ENCODE peak calls at places on chromosomes 16 and 17, in nine cellular contexts. L, Q, T, H, B, K, D, O and R are unnamed samples.

GRCh38 chr17:6097005-6097279 is 26.8 kb downstream of the WSCD1 start:
- DNase-seq in Q (no peak), H (no peak), T (no peak), K (no peak), D (no peak), L (no peak), B (no peak), O (no peak), R (no peak)

GRCh38 chr17:20961551-20961950 is 81.3 kb downstream of the USP22 start:
- DNase-seq in T (no peak), O (no peak), D (peak), H (no peak), Q (peak), K (no peak), B (no peak), L (no peak), R (no peak)

GRCh38 chr17:50893183-50893993 is 27.2 kb upstream of the TOB1 start:
- DNase-seq in Q (peak), O (no peak), B (peak), T (no peak), K (no peak), D (peak), L (no peak), H (no peak), R (no peak)

GRCh38 chr17:59492091-59492451 is 73.3 kb upstream of the DHX40 start:
- DNase-seq in Q (no peak), B (no peak), L (no peak), O (no peak), T (no peak), K (no peak), H (no peak), D (no peak), R (no peak)

GRCh38 chr17:17514361-17514992 is 18.3 kb upstream of the RASD1 start:
- DNase-seq in Q (no peak), T (no peak), L (no peak), K (no peak), B (no peak), D (no peak), O (no peak), H (no peak), R (no peak)

GRCh38 chr16:85984947-85985451 is 86.0 kb downstream of the IRF8 start:
- DNase-seq in H (no peak), O (no peak), D (no peak), Q (no peak), K (no peak), B (no peak), T (no peak), L (no peak), R (no peak)

GRCh38 chr16:46830902-46831647 is at the start of gene C16orf87:
- DNase-seq in K (peak), H (peak), D (peak), O (peak), T (peak), B (peak), L (peak), Q (peak), R (peak)

GRCh38 chr17:3976675-3977171 is 12.5 kb upstream of the ATP2A3 start:
- DNase-seq in B (no peak), L (no peak), O (no peak), K (no peak), Q (no peak), H (no peak), T (peak), D (no peak), R (no peak)

GRCh38 chr16:22705799-22706198 is 108.2 kb upstream of the HS3ST2 start:
- DNase-seq in O (no peak), D (no peak), L (no peak), B (no peak), T (no peak), K (no peak), Q (no peak), H (no peak), R (no peak)

GRCh38 chr17:82883461-82884031 is 43.7 kb upstream of the ZNF750 start:
- DNase-seq in Q (no peak), K (no peak), T (no peak), B (no peak), O (no peak), H (no peak), D (no peak), L (no peak), R (no peak)

GRCh38 chr17:47223460-47223859 is 14.3 kb downstream of the MYL4 start:
- DNase-seq in T (no peak), O (no peak), D (no peak), B (no peak), Q (no peak), K (no peak), L (no peak), H (no peak), R (no peak)

GRCh38 chr16:86534779-86535605 is 20.0 kb downstream of the MTHFSD start:
- DNase-seq in D (no peak), L (no peak), B (no peak), T (no peak), O (no peak), K (no peak), H (no peak), Q (no peak), R (no peak)

GRCh38 chr17:61403846-61404701 is 4.4 kb downstream of the TBX2 start:
- DNase-seq in D (peak), O (no peak), Q (peak), B (no peak), H (no peak), L (no peak), K (no peak), T (no peak), R (no peak)

GRCh38 chr16:72042157-72042660 is 12.1 kb upstream of the HP start:
- DNase-seq in D (no peak), K (peak), H (no peak), B (no peak), Q (no peak), O (no peak), L (no peak), T (no peak), R (no peak)

GRCh38 chr17:42920922-42921321 is 20.3 kb downstream of the G6PC1 start:
- DNase-seq in B (no peak), D (no peak), L (no peak), K (no peak), O (no peak), Q (no peak), T (no peak), H (no peak), R (no peak)

GRCh38 chr16:75053791-75054555 is 55.1 kb downstream of the ZNRF1 start:
- DNase-seq in B (no peak), K (no peak), H (peak), D (no peak), T (peak), L (no peak), Q (no peak), O (no peak), R (no peak)

GRCh38 chr17:82008258-82008940 is 14.3 kb downstream of the CENPX start:
- DNase-seq in K (no peak), B (no peak), T (no peak), D (no peak), O (no peak), Q (no peak), L (no peak), H (no peak), R (no peak)

GRCh38 chr16:81259916-81260315 is 21.4 kb downstream of the BCO1 start:
- DNase-seq in L (no peak), H (no peak), D (no peak), T (no peak), K (no peak), Q (no peak), B (no peak), O (no peak), R (no peak)

GRCh38 chr16:50297301-50298074 is 31.1 kb downstream of the ADCY7 start:
- DNase-seq in D (no peak), L (no peak), H (no peak), K (peak), O (no peak), Q (no peak), T (no peak), B (no peak), R (no peak)

GRCh38 chr16:48133455-48134226 is 22.2 kb downstream of the ABCC12 start:
- DNase-seq in H (no peak), Q (no peak), T (no peak), O (no peak), D (no peak), B (no peak), K (no peak), L (no peak), R (no peak)

GRCh38 chr16:84874004-84874435 is 54.2 kb downstream of the CRISPLD2 start:
- DNase-seq in O (no peak), B (no peak), H (no peak), D (no peak), L (no peak), Q (no peak), K (no peak), T (no peak), R (no peak)

GRCh38 chr17:82520041-82520910 is 744 bp downstream of the FOXK2 start:
- DNase-seq in L (peak), O (peak), K (peak), Q (no peak), H (no peak), T (peak), B (peak), D (no peak), R (no peak)

GRCh38 chr16:66740533-66740932 is 10.9 kb downstream of the DYNC1LI2 start:
- DNase-seq in H (no peak), D (no peak), O (no peak), L (no peak), T (no peak), B (no peak), Q (peak), K (no peak), R (no peak)

GRCh38 chr16:56869513-56870270 is 4.7 kb downstream of the SLC12A3 start:
- DNase-seq in D (no peak), H (no peak), B (no peak), O (peak), T (no peak), Q (no peak), K (no peak), L (no peak), R (no peak)

GRCh38 chr17:82399601-82400101 is 18.5 kb upstream of the HEXD start:
- DNase-seq in L (no peak), D (no peak), Q (no peak), H (no peak), T (no peak), B (no peak), K (no peak), O (no peak), R (no peak)

GRCh38 chr17:82875418-82875856 is 35.6 kb upstream of the ZNF750 start:
- DNase-seq in O (peak), K (no peak), H (no peak), Q (peak), D (peak), B (no peak), L (no peak), T (no peak), R (peak)

GRCh38 chr16:54974391-54974790 is 43.7 kb downstream of the IRX5 start:
- DNase-seq in L (no peak), Q (no peak), K (no peak), D (no peak), H (no peak), O (no peak), T (no peak), B (peak), R (no peak)

GRCh38 chr16:16182918-16183317 is 40.4 kb downstream of the ABCC6 start:
- DNase-seq in D (no peak), Q (no peak), O (no peak), L (no peak), K (no peak), B (no peak), T (no peak), H (no peak), R (no peak)

GRCh38 chr17:40596261-40596919 is 31.1 kb upstream of the CCR7 start:
- DNase-seq in H (no peak), D (no peak), O (no peak), K (no peak), T (no peak), B (no peak), Q (peak), L (no peak), R (no peak)

GRCh38 chr17:62617894-62618472 is 9.5 kb upstream of the MRC2 start:
- DNase-seq in L (no peak), T (no peak), H (no peak), Q (peak), K (peak), D (no peak), O (no peak), B (no peak), R (no peak)

GRCh38 chr16:15760129-15760528 is 96.7 kb downstream of the MYH11 start:
- DNase-seq in D (no peak), L (no peak), H (no peak), T (no peak), Q (no peak), O (no peak), K (no peak), B (no peak), R (no peak)

GRCh38 chr16:84876873-84877606 is 57.3 kb downstream of the CRISPLD2 start:
- DNase-seq in H (no peak), K (no peak), L (no peak), B (no peak), T (no peak), Q (no peak), D (no peak), O (no peak), R (no peak)

GRCh38 chr16:14284930-14285541 is 213.9 kb downstream of the MRTFB start:
- DNase-seq in T (no peak), L (no peak), K (peak), B (no peak), O (peak), Q (peak), H (no peak), D (peak), R (no peak)

GRCh38 chr16:83390759-83391158 is 417.0 kb upstream of the HSBP1 start:
- DNase-seq in D (no peak), B (no peak), K (peak), L (no peak), H (no peak), T (no peak), Q (no peak), O (no peak), R (no peak)

GRCh38 chr17:50060951-50061712 is 5.2 kb downstream of the ITGA3 start:
- DNase-seq in O (no peak), L (no peak), T (peak), H (no peak), D (peak), K (peak), B (no peak), Q (peak), R (no peak)

GRCh38 chr16:29806096-29806579 is at the start of gene MAZ:
- DNase-seq in K (no peak), T (no peak), Q (peak), O (no peak), B (peak), D (peak), L (peak), H (no peak), R (no peak)

GRCh38 chr17:10622610-10623485 is 34.3 kb downstream of the MYH3 start:
- DNase-seq in T (no peak), K (no peak), L (no peak), H (no peak), O (no peak), Q (peak), D (peak), B (no peak), R (no peak)

DNA sequence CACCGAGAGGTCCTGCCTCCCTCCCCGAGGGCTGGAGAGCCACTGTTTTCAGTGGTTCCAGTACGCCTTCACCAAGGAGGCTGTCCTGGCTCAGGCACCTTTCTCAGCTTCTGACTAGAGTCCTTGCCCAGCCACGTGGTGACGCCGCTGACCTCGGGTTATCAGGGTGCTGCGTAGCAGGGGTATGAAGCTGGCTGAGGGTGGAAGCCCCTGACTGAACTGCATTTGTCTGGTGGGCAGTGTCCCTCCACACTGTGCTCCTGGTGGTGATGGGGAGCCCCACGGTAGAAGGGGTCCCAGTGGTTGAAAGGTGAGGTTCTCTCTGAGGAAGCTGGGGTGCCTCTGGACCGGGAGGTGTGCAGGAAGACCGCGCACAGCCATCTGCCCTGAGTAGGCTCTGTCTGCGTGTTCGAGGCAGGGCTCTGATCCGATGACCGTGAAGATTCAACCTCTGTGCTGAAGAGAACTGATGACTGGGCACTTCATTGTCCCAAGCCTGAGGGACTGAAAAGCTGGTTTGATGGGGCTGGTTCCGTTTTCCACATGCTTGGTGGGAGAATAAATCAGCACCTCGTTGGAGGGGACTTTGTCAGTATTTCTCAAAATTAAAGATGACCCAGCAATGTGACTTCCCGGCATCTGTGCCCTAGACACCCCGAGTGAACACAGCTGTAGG is 2.5 kb downstream of the ACSF3 start:
- DNase-seq in D (no peak), O (no peak), B (no peak), T (no peak), L (no peak), K (no peak), H (no peak), Q (no peak), R (no peak)
- TF ChIP-seq CTCF in D (no peak), O (no peak), B (no peak), T (no peak), L (no peak), K (no peak), H (no peak), Q (no peak), R (no peak)

GRCh38 chr16:531494-532125 is 4.1 kb downstream of the CAPN15 start:
- DNase-seq in D (no peak), L (no peak), Q (no peak), H (no peak), B (no peak), O (no peak), K (no peak), T (no peak), R (no peak)

GRCh38 chr16:535446-536405 is 8.2 kb downstream of the CAPN15 start:
- DNase-seq in B (no peak), Q (peak), H (no peak), K (no peak), O (no peak), L (no peak), T (peak), D (peak), R (no peak)

GRCh38 chr16:534089-534635 is 6.7 kb downstream of the CAPN15 start:
- DNase-seq in O (no peak), H (no peak), K (no peak), Q (no peak), B (no peak), D (no peak), T (no peak), L (no peak), R (no peak)

GRCh38 chr16:534856-535445 is 7.4 kb downstream of the CAPN15 start:
- DNase-seq in T (no peak), H (no peak), K (no peak), Q (no peak), D (no peak), L (no peak), O (no peak), B (no peak), R (no peak)

DNA sequence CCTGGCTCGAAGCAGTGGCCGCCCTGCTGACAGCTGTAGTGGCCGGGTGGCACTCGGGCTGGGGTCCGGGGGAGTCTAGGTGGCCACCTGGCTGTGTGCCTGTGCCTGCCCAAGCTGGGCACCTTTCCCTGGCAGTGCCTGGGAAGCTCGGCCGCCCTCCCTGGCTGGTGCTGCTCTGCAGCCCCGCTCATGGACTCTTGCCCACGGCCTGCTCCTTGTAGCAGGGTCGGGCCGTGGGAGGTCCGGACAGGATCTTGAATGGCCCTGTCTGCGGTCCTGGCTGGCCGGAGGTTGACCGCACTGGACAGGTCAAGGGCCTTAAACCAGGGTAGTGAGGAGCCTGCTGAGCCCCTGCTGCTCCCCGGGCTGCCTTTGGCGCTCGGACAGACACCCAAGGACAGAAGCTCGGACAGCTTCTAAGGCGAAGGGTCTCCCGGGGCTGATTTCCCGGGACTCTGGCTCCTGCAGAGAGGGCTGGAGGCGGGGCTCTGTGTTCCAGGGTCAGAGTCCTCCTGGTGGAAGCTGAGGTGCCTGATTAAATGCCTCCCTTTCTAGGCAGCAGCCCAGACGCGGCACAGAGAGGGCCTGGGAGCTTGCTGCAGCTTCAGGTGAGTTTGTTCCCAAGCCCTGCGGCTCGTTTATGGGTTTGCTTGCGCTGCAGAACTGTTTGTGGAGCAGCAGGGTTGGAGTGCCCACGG is 6.0 kb downstream of the CAPN15 start:
- DNase-seq in K (peak), O (peak), H (no peak), Q (no peak), T (no peak), D (no peak), B (peak), L (no peak), R (peak)
- TF ChIP-seq CTCF in K (no peak), O (no peak), H (no peak), Q (no peak), T (peak), D (no peak), B (no peak), L (no peak), R (peak)

GRCh38 chr17:56834380-56835258 is 668 bp downstream of the DGKE start:
- DNase-seq in H (no peak), T (peak), K (peak), Q (peak), B (peak), O (peak), D (peak), L (peak), R (peak)
- TF ChIP-seq CTCF in H (no peak), T (peak), K (no peak), Q (no peak), B (peak), O (no peak), D (peak), L (no peak), R (peak)

DNA sequence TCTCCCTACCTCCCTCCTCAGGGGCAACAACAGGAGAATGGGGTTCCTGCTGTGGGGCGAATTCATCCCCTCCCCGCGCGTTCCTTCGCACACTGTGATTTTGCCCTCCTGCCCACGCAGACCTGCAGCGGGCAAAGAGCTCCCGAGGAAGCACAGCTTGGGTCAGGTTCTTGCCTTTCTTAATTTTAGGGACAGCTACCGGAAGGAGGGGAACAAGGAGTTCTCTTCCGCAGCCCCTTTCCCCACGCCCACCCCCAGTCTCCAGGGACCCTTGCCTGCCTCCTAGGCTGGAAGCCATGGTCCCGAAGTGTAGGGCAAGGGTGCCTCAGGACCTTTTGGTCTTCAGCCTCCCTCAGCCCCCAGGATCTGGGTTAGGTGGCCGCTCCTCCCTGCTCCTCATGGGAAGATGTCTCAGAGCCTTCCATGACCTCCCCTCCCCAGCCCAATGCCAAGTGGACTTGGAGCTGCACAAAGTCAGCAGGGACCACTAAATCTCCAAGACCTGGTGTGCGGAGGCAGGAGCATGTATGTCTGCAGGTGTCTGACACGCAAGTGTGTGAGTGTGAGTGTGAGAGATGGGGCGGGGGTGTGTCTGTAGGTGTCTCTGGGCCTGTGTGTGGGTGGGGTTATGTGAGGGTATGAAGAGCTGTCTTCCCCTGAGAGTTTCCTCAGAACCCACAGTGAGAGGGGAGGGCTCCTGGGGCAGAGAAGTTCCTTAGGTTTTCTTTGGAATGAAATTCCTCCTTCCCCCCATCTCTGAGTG is 5.9 kb upstream of the LASP1NB start:
- DNase-seq in Q (no peak), L (no peak), O (no peak), K (no peak), B (no peak), H (no peak), T (no peak), D (no peak), R (no peak)
- TF ChIP-seq CTCF in Q (no peak), L (no peak), O (no peak), K (no peak), B (no peak), H (no peak), T (no peak), D (no peak), R (no peak)